ENCODE peak calls at places on chromosome 16, in four cellular contexts. T is pancreas, R is choroid plexus epithelial cell, J is HL-60. X is an unnamed sample.
A peak's percentile ranks its signal among the peaks of the same experiment; 100 is the strongest.

GRCh38 chr16:8402981-8403853 is 187.1 kb downstream of the TMEM114 start:
- DNase-seq in T (no peak), R (no peak), J (no peak), X (no peak)

GRCh38 chr16:8905168-8905762 is 23.1 kb downstream of the LITAFD start:
- DNase-seq in T (no peak), R (peak; percentile 75), J (no peak), X (no peak)

GRCh38 chr16:81544261-81544660 is 99.7 kb downstream of the CMIP start:
- DNase-seq in T (no peak), R (peak; percentile 64), J (no peak), X (no peak)

GRCh38 chr16:13322357-13322756 is 421.0 kb downstream of the SHISA9 start:
- DNase-seq in T (no peak), R (no peak), J (no peak), X (no peak)

GRCh38 chr16:74521691-74522090 is 85.2 kb downstream of the GLG1 start:
- DNase-seq in T (no peak), R (peak; percentile 47), J (no peak), X (no peak)

GRCh38 chr16:72189865-72190371 is 18.0 kb upstream of the PMFBP1 start:
- DNase-seq in T (no peak), R (peak; percentile 93), J (no peak), X (no peak)

GRCh38 chr16:2816751-2817495 is at the start of gene PRSS21:
- DNase-seq in T (no peak), R (no peak), J (no peak), X (no peak)

GRCh38 chr16:17389392-17389791 is 81.4 kb downstream of the XYLT1 start:
- DNase-seq in T (no peak), R (no peak), J (no peak), X (no peak)

GRCh38 chr16:23710008-23710407 is 3.0 kb downstream of the ERN2 start:
- DNase-seq in T (no peak), R (no peak), J (no peak), X (no peak)

GRCh38 chr16:2692948-2693651 is 10.8 kb downstream of the KCTD5 start:
- DNase-seq in T (no peak), R (peak; percentile 56), J (no peak), X (no peak)

GRCh38 chr16:65122974-65123845 is 1.3 kb upstream of the CDH11 start:
- DNase-seq in T (no peak), R (peak; percentile 67), J (no peak), X (peak; percentile 87)

GRCh38 chr16:10168258-10168657 is 14.0 kb downstream of the GRIN2A start:
- DNase-seq in T (no peak), R (no peak), J (no peak), X (no peak)

GRCh38 chr16:74315059-74315458 is 18.4 kb downstream of the PSMD7 start:
- DNase-seq in T (no peak), R (no peak), J (no peak), X (no peak)

GRCh38 chr16:54935411-54936085 is 4.9 kb downstream of the IRX5 start:
- DNase-seq in T (no peak), R (no peak), J (no peak), X (no peak)

GRCh38 chr16:54931757-54932660 is 1.3 kb downstream of the IRX5 start:
- DNase-seq in T (no peak), R (no peak), J (no peak), X (no peak)

GRCh38 chr16:54934536-54935410 is 4.1 kb downstream of the IRX5 start:
- DNase-seq in T (no peak), R (no peak), J (no peak), X (no peak)

GRCh38 chr16:54932737-54933254 is 2.1 kb downstream of the IRX5 start:
- DNase-seq in T (no peak), R (no peak), J (no peak), X (no peak)

DNA sequence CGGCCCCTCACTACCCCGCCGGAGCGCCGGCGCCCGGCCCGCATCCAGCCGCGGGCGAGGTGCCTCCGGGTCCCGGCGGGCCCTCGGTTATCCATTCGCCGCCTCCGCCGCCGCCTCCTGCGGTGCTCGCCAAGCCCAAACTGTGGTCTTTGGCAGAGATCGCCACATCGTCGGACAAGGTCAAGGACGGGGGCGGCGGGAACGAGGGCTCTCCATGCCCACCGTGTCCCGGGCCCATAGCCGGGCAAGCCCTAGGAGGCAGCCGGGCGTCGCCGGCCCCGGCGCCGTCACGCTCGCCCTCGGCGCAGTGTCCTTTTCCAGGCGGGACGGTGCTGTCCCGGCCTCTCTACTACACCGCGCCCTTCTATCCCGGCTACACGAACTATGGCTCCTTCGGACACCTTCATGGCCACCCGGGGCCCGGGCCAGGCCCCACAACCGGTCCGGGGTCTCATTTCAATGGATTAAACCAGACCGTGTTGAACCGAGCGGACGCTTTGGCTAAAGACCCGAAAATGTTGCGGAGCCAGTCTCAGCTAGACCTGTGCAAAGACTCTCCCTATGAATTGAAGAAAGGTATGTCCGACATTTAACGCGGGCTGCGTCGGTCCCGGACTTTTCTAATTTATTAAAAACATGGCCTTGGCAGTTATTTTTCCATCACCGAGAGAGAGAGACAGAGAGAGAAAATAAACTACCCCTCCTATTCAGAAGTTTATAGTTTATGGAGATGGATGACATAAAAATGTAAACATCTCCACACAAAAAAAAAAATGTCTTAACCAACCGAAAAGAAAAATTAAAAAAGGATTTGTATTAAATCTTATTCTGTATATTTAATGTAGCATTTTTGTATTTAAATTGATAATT is 2.9 kb downstream of the IRX5 start:
- DNase-seq in T (no peak), R (no peak), J (no peak), X (no peak)
- H3K4me3 ChIP-seq in T (no peak overlapping the region), R (no peak overlapping the region), J (no peak overlapping the region), X (no peak overlapping the region)

GRCh38 chr16:720507-720989 is 398 bp upstream of the ANTKMT start:
- DNase-seq in T (peak; percentile 43), R (peak; percentile 76), J (no peak), X (no peak)
- TF ChIP-seq CTCF in T (no peak), R (peak; percentile 35), J (peak; percentile 29), X (no peak)

DNA sequence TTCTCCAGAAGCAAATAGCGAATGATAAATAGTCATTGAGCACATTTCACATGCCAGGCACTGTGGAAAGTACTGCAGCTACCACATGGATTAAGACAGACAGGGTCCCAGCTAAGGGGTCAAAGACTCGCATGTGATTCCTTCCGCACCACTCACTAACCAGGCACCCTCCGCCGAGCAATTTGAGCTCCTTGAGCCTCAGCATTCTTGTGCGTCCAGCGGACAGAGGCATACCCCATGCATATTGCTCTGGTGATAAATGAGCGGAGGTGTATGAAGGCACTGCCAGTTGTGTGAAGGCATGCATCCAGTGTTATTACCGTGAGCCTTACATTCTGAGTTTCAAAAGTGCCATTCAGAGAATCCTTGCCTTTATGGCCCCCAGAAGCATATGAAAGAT is 358.7 kb downstream of the HS3ST4 start:
- DNase-seq in T (no peak), R (no peak), J (no peak), X (no peak)
- H3K4me3 ChIP-seq in T (no peak overlapping the region), R (no peak overlapping the region), J (no peak overlapping the region), X (no peak overlapping the region)

GRCh38 chr16:67480833-67481560 is at the start of gene ATP6V0D1:
- DNase-seq in T (peak; percentile 99), R (peak; percentile 99), J (peak; percentile 98), X (peak; percentile 99)
- TF ChIP-seq CTCF in T (peak; percentile 85), R (peak; percentile 80), J (peak; percentile 36), X (peak; percentile 91)

GRCh38 chr16:68074850-68075249 is 10.3 kb upstream of the NFATC3 start:
- DNase-seq in T (no peak), R (no peak), J (peak; percentile 72), X (no peak)

GRCh38 chr16:68078726-68079615 is 6.2 kb upstream of the NFATC3 start:
- DNase-seq in T (no peak), R (no peak), J (no peak), X (no peak)

GRCh38 chr16:68077866-68078725 is 7.1 kb upstream of the NFATC3 start:
- DNase-seq in T (no peak), R (no peak), J (no peak), X (no peak)

GRCh38 chr16:68075980-68076379 is 9.2 kb upstream of the NFATC3 start:
- DNase-seq in T (no peak), R (no peak), J (no peak), X (peak; percentile 16)

GRCh38 chr16:68076560-68076959 is 8.6 kb upstream of the NFATC3 start:
- DNase-seq in T (no peak), R (no peak), J (no peak), X (no peak)
- H3K4me3 ChIP-seq in T (no peak overlapping the region), R (no peak overlapping the region), J (no peak overlapping the region), X (no peak overlapping the region)